ENCODE peak calls at places on chromosomes 11 and 22, in eight cellular contexts. Q, C, Y, E, P, A, S and U are unnamed samples.
A peak's percentile ranks its signal among the peaks of the same experiment; 100 is the strongest.

GRCh38 chr11:75625970-75626691 is 42.7 kb downstream of the MAP6 start:
- DNase-seq in Q (no peak), C (no peak), Y (no peak), E (no peak), P (no peak), A (peak; percentile 95), S (peak; percentile 17), U (no peak)

GRCh38 chr22:37566329-37566837 is 6.1 kb downstream of the CDC42EP1 start:
- DNase-seq in Q (no peak), C (no peak), Y (no peak), E (no peak), P (no peak), A (no peak), S (no peak), U (no peak)

GRCh38 chr22:22213231-22213630 is 31.4 kb upstream of the VPREB1 start:
- DNase-seq in Q (no peak), C (no peak), Y (no peak), E (no peak), P (no peak), A (peak; percentile 40), S (no peak), U (no peak)

GRCh38 chr11:128603752-128604472 is 16.6 kb upstream of the ETS1 start:
- DNase-seq in Q (no peak), C (no peak), Y (no peak), E (no peak), P (no peak), A (no peak), S (no peak), U (no peak)

GRCh38 chr11:15942126-15942525 is 414.2 kb downstream of the SOX6 start:
- DNase-seq in Q (no peak), C (no peak), Y (no peak), E (no peak), P (no peak), A (no peak), S (no peak), U (no peak)

GRCh38 chr22:26466196-26466595 is 17.4 kb downstream of the HPS4 start:
- DNase-seq in Q (no peak), C (no peak), Y (no peak), E (no peak), P (no peak), A (no peak), S (no peak), U (no peak)

GRCh38 chr11:1918436-1919315 is 827 bp upstream of the TNNT3 start:
- DNase-seq in Q (no peak), C (no peak), Y (no peak), E (peak; percentile 47), P (no peak), A (no peak), S (no peak), U (no peak)

GRCh38 chr11:70289582-70289981 is 19.1 kb downstream of the PPFIA1 start:
- DNase-seq in Q (no peak), C (no peak), Y (no peak), E (no peak), P (no peak), A (no peak), S (no peak), U (no peak)

GRCh38 chr22:27312567-27313507 is 488.7 kb downstream of the MN1 start:
- DNase-seq in Q (no peak), C (no peak), Y (no peak), E (no peak), P (no peak), A (no peak), S (no peak), U (no peak)

GRCh38 chr11:1706634-1707400 is 9.8 kb downstream of the KRTAP5-6 start:
- DNase-seq in Q (no peak), C (no peak), Y (peak; percentile 28), E (no peak), P (no peak), A (no peak), S (peak; percentile 67), U (no peak)

GRCh38 chr22:27270818-27271510 is 530.6 kb downstream of the MN1 start:
- DNase-seq in Q (no peak), C (no peak), Y (no peak), E (no peak), P (no peak), A (no peak), S (no peak), U (no peak)

GRCh38 chr11:61472282-61472681 is 36.3 kb upstream of the LRRC10B start:
- DNase-seq in Q (peak; percentile 68), C (peak; percentile 85), Y (peak; percentile 33), E (no peak), P (no peak), A (peak; percentile 10), S (no peak), U (peak; percentile 71)

GRCh38 chr22:46092011-46092410 is 58.3 kb upstream of the PPARA start:
- DNase-seq in Q (no peak), C (no peak), Y (no peak), E (no peak), P (no peak), A (no peak), S (no peak), U (no peak)

GRCh38 chr11:116537736-116538135 is 235.1 kb downstream of the BUD13 start:
- DNase-seq in Q (no peak), C (peak; percentile 34), Y (no peak), E (no peak), P (no peak), A (no peak), S (no peak), U (no peak)

GRCh38 chr22:45632791-45633515 is 38.7 kb upstream of the ATXN10 start:
- DNase-seq in Q (no peak), C (peak; percentile 51), Y (peak; percentile 34), E (no peak), P (no peak), A (no peak), S (no peak), U (no peak)

GRCh38 chr11:44709966-44710365 is 16.8 kb upstream of the TSPAN18 start:
- DNase-seq in Q (no peak), C (no peak), Y (no peak), E (no peak), P (no peak), A (peak; percentile 27), S (no peak), U (no peak)

GRCh38 chr11:19910931-19911330 is 198.3 kb downstream of the NAV2 start:
- DNase-seq in Q (no peak), C (no peak), Y (peak; percentile 44), E (no peak), P (no peak), A (no peak), S (no peak), U (no peak)

GRCh38 chr11:74282863-74283484 is 28.5 kb downstream of the P4HA3 start:
- DNase-seq in Q (no peak), C (no peak), Y (no peak), E (no peak), P (no peak), A (peak; percentile 28), S (peak; percentile 50), U (no peak)

GRCh38 chr11:62143727-62144126 is 19.9 kb downstream of the INCENP start:
- DNase-seq in Q (no peak), C (no peak), Y (no peak), E (no peak), P (peak; percentile 17), A (no peak), S (no peak), U (no peak)

GRCh38 chr11:3959015-3959917 is 103.8 kb downstream of the STIM1 start:
- DNase-seq in Q (no peak), C (no peak), Y (no peak), E (no peak), P (no peak), A (peak; percentile 71), S (peak; percentile 54), U (no peak)

GRCh38 chr11:15937601-15938361 is 418.6 kb downstream of the SOX6 start:
- DNase-seq in Q (no peak), C (peak; percentile 78), Y (no peak), E (no peak), P (no peak), A (peak; percentile 32), S (no peak), U (no peak)

GRCh38 chr11:528815-529728 is 6.3 kb downstream of the HRAS start:
- DNase-seq in Q (no peak), C (no peak), Y (no peak), E (peak; percentile 37), P (no peak), A (no peak), S (no peak), U (no peak)

DNA sequence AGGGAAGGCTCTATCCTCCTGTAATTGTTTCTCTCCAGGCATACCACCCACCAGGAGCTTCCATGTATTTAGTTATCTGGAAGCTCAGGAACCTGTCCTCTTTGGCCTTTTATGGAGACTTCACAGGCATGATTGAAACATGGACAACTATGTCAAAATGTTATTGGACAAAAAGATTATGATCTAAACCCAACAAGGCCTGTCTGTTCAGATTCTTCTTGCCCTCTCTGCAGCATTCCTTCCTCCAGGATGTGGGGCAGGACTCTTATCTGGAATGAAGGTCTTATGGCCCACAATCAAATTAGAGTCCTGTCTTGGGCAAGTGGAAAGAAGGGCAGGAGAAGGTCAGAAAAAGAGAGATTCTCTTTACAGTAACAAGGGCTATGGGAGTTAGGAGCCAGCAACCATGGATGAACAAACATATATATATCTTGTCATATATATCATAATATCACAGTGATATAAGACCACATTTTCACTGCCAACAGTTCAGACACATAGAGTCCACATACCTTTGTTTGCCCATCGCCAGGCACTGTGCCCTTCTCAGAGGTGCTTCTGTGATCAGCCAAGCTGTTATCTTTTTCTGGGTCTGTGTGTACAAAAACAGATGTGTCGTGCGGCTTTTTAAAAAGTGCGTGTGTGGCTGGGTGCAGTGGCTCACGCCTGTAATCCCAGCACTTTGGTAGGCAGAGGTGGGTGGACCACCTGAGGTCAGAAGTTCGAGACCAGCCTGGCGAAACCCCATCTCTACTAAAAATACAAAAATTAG is 42.5 kb upstream of the SUSD2 start:
- DNase-seq in Q (no peak), C (no peak), Y (no peak), E (no peak), P (no peak), A (no peak), S (no peak), U (no peak)
- TF ChIP-seq CTCF in Q (no peak), C (no peak), Y (no peak), E (no peak), P (no peak), A (no peak), S (no peak), U (no peak)

GRCh38 chr11:22192642-22193347 is at the start of gene ANO5:
- DNase-seq in Q (peak; percentile 14), C (peak; percentile 81), Y (peak; percentile 89), E (peak; percentile 84), P (peak; percentile 56), A (no peak), S (peak; percentile 73), U (no peak)
- TF ChIP-seq POLR2A in Q (no peak), C (no peak), Y (peak; percentile 26), E (no peak), P (no peak), A (no peak), S (peak; percentile 52), U (no peak)

GRCh38 chr11:57567512-57568329 is at the start of gene UBE2L6:
- DNase-seq in Q (peak; percentile 33), C (peak; percentile 74), Y (peak; percentile 84), E (peak; percentile 89), P (peak; percentile 75), A (no peak), S (peak; percentile 76), U (peak; percentile 40)
- TF ChIP-seq CTCF in Q (no peak), C (peak; percentile 82), Y (peak; percentile 86), E (peak; percentile 89), P (no peak), A (peak; percentile 39), S (no peak), U (no peak)

DNA sequence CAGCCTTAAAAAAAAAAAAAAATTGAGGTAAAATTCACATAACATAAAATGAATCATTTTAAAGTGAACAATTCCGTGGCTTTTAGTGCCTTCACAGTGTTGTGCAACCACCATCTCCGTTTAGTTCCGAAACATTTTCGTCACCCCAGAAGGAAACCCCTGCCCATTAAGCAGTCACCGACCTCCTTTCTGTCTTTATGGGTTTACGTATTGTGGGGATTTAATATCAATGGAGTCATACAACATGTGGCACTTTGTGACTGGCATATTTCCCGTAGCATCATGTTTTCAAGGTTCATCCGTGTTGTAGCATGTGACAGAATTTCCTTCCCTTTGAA is 65.5 kb downstream of the BCR start:
- DNase-seq in Q (no peak), C (no peak), Y (no peak), E (no peak), P (no peak), A (peak; percentile 21), S (no peak), U (no peak)
- TF ChIP-seq POLR2A in Q (no peak), C (no peak), Y (no peak), E (no peak), P (no peak), A (no peak), S (no peak), U (no peak)